ENCODE peak calls at places on chromosomes 13 and 19, in five cellular contexts. R is right lobe of liver, J is fibroblast of mammary gland, N is fibroblast of the aortic adventitia, T is ovary. Y is an unnamed sample.

GRCh38 chr19:50669319-50670101 is 20.3 kb downstream of the C19orf81 start:
- DNase-seq in J (peak), R (no peak), N (peak), T (no peak), Y (no peak)

GRCh38 chr13:29137995-29138394 is 317.9 kb downstream of the MTUS2 start:
- DNase-seq in R (no peak), J (no peak), T (no peak), N (no peak), Y (no peak)

GRCh38 chr13:88919970-88920628 is 1248.9 kb downstream of the SLITRK5 start:
- DNase-seq in N (no peak), J (no peak), T (no peak), R (no peak), Y (no peak)

GRCh38 chr13:63117710-63118109 is 1702.1 kb upstream of the PCDH20 start:
- DNase-seq in R (no peak), N (no peak), T (no peak), J (no peak), Y (no peak)

GRCh38 chr19:28332351-28332750 is 880.6 kb downstream of the UQCRFS1 start:
- DNase-seq in T (no peak), J (peak), N (no peak), R (no peak), Y (no peak)

GRCh38 chr19:45664575-45664974 is 3.4 kb upstream of the GIPR start:
- DNase-seq in N (no peak), J (peak), R (no peak), T (no peak), Y (no peak)

GRCh38 chr13:99050983-99051488 is 73.2 kb upstream of the DOCK9 start:
- DNase-seq in T (no peak), R (no peak), J (no peak), N (no peak), Y (no peak)

GRCh38 chr19:55643003-55643732 is at the start of gene ZNF581:
- DNase-seq in N (peak), R (peak), T (peak), J (peak), Y (peak)

GRCh38 chr13:98549006-98549727 is 27.7 kb downstream of the STK24 start:
- DNase-seq in T (no peak), R (no peak), J (peak), N (peak), Y (peak)

GRCh38 chr13:45434556-45435371 is 16.6 kb upstream of the SLC25A30 start:
- DNase-seq in N (no peak), T (no peak), R (peak), J (no peak), Y (no peak)

GRCh38 chr13:111492958-111493357 is 172.5 kb downstream of the TEX29 start:
- DNase-seq in N (no peak), T (no peak), J (no peak), R (no peak), Y (no peak)

GRCh38 chr13:77207943-77208342 is 119.0 kb downstream of the MYCBP2 start:
- DNase-seq in N (peak), J (peak), T (no peak), R (no peak), Y (peak)

GRCh38 chr19:41225238-41226052 is 6.4 kb downstream of the AXL start:
- DNase-seq in R (no peak), T (no peak), N (peak), J (peak), Y (peak)

GRCh38 chr19:58395220-58395978 is at the start of gene RNF225:
- DNase-seq in R (no peak), J (peak), N (no peak), T (peak), Y (no peak)

GRCh38 chr13:97125051-97125809 is 96.9 kb upstream of the MBNL2 start:
- DNase-seq in R (no peak), T (peak), N (peak), J (peak), Y (peak)

GRCh38 chr13:20993661-20994440 is 67.5 kb downstream of the LATS2 start:
- DNase-seq in N (no peak), T (no peak), R (no peak), J (peak), Y (peak)

GRCh38 chr19:54517483-54517882 is 14.9 kb downstream of the LAIR2 start:
- DNase-seq in J (peak), N (peak), T (peak), R (no peak), Y (peak)

GRCh38 chr13:65985632-65986031 is 1244.5 kb downstream of the PCDH9 start:
- DNase-seq in N (no peak), T (no peak), R (no peak), J (no peak), Y (no peak)

GRCh38 chr13:110200276-110200675 is 106.7 kb downstream of the COL4A1 start:
- DNase-seq in T (no peak), R (peak), N (no peak), J (no peak), Y (no peak)

DNA sequence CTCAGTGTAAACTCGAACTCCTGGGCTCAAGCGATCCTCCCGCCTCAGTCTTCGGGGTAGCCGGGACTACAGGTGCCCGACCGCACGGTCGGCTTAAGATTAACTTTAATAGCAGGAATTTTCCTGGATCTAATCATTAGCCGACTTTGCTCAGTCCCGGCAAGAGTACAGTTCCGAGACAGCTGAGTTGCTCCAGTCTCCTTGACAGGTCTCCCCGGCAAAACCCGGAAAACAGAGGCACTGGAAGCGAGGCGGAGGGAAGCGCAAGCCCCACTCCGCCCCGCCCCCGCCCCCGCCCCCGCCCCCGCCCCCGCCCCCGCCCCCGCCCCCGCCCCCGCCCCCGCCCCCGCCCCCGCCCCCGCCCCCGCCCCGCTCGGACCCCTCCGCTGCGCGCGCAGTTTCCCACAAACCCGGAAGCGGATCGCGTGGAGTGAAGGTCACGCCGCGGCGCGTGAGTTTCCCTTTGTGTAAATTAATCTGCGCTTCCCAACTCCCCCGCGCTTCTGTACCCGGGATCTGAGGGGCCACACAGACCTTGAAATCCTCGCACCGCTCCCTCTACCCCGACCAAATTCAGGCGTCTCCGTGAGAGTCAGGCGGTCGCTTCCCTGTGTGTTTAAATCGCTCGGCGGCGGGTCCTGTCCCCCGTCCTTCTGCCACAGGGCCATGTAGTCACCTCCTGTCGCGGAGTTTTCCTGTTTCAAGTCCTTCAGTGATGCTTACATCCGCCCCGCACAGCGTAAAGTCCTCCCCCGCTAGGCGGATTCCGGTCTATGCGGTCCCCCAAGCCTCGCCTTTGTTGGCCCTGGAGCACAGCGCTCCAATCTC is at the start of gene ZNF480:
- DNase-seq in T (peak), R (peak), N (peak), J (peak), Y (peak)
- TF ChIP-seq CTCF in T (no peak), R (peak), N (peak), J (no peak), Y (peak)

GRCh38 chr13:102591988-102592781 is 4.6 kb upstream of the TPP2 start:
- DNase-seq in J (peak), R (peak), T (peak), N (peak), Y (peak)
- TF ChIP-seq CTCF in J (peak), R (peak), T (peak), N (peak), Y (peak)

DNA sequence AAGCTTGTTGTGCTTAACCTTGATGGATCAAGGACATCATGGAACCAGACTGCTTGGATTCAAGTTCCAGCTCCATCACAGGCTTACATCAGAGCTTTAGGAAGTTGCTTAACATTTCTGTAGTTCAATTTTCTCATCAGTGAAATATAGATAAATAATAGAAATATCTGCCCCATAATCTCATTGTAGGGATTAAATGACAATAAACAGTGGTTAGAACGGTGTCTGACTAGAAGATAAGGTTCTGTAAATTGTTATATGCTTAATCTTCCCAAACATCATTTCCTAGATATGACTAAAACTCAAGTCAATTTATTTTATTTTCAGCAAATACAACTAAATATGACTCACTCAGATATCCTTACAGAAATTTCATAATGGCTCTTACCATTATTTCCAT is 83.5 kb downstream of the SLITRK1 start:
- DNase-seq in T (no peak), R (no peak), N (peak), J (peak), Y (no peak)
- TF ChIP-seq CTCF in T (no peak), R (no peak), N (no peak), J (no peak), Y (no peak)

GRCh38 chr13:50911051-50911690 is 1.6 kb downstream of the RNASEH2B start:
- DNase-seq in T (no peak), N (peak), R (no peak), J (peak), Y (no peak)
- TF ChIP-seq CTCF in T (no peak), N (no peak), R (no peak), J (no peak), Y (no peak)

GRCh38 chr19:48728882-48729645 is 9.5 kb upstream of the MAMSTR start:
- DNase-seq in T (peak), N (no peak), J (peak), R (no peak), Y (no peak)

GRCh38 chr19:48722196-48722708 is 2.7 kb upstream of the MAMSTR start:
- DNase-seq in N (no peak), T (no peak), J (no peak), R (no peak), Y (no peak)

GRCh38 chr19:48720613-48721296 is 1.2 kb upstream of the MAMSTR start:
- DNase-seq in J (peak), R (peak), N (peak), T (peak), Y (peak)

GRCh38 chr19:48726573-48726972 is 7.0 kb upstream of the MAMSTR start:
- DNase-seq in T (no peak), R (no peak), N (no peak), J (no peak), Y (no peak)

DNA sequence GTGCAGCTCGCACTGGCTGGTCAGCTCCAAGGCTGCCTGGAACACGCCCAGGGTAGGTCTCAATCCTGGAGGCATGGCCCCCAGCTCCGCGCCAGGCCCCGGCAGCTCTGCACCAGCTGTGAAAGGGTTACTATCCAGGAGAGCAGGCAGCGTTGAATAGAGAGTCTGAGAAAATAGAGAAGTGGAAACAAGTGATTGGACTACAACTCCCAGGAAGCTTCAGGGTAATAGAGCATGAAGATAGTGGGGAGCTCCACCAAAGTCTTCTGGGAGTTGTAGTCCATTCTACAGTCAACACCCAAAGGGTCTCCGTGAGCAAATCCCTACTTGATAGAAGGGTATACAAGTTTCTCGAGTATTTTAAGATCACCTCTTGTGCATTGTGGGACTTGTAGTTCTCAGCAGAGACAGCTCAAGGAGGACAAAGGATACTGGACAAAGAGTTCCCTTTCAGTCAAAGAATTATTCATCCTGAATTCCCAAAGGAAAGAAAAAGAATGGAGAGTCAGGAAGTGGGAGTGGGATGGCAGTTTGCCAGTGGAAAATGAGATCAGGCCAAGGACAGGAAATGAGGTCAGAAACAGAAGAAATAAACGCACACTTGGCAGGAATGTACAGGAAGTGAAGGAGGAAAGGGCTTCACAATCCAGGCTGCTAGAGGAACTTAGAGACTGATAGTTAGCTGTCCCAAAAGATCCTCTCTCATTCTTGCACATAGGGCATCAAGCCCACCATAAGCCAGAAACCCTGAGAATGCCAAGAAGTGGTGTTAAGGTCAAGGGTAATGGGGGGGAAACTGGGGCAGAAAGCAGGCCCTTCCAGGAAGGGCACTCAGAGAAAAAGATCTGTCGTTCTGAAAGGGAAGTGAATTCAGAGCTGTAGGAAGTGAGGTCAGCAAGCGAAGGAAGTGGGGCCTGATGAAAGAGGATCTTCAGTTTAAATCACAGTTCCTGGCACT is 5.5 kb upstream of the MAMSTR start:
- DNase-seq in T (peak), R (no peak), N (peak), J (peak), Y (peak)
- TF ChIP-seq CTCF in T (no peak), R (no peak), N (no peak), J (no peak), Y (no peak)

DNA sequence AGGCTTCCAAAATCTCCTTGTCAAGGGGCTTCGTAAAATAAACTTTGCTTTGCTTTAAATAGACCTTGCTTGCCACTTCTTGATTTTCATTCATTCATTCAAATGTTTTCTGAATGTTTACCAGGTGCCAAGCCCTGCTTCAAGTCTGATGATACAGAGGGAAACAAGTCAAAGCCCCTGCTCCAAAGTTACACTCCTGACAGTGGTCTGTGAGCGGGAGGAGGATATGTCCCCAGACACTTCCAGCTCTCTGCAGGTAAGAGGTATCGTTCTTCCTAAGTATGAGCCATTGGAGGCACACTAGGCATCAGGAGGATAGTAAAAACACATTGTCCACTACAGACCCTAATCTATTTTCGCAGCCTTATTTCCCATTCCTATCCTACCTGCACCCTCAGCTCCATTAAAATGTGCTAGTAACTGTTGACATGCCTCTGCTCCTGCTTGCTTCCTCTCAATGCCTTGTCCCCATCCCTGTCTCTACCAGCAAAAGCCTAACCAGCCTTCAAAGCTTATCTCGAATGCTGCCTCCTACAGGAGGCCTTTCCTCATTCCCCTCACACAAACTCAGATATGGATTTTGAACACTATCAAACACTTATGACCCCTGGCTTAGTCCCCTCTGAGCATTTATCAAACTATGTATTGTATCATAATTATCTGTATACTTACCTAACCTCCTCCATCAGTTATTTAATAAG is 6.2 kb upstream of the WBP4 start:
- DNase-seq in T (no peak), N (no peak), J (no peak), R (no peak), Y (no peak)
- TF ChIP-seq CTCF in T (no peak), N (peak), J (peak), R (no peak), Y (peak)

Y was measured in HFFc6.